ENCODE peak calls at places on chromosomes 4 and X, in five cellular contexts. C is fibroblast of lung, I is PC-3, B is HepG2, Y is mammary epithelial cell. O is an unnamed sample. For H3K27me3, the result is how much of the 10 kb centered on the place peaks cover.

GRCh38 chrX:154596290-154596929 is 11.5 kb downstream of the CTAG1A start:
- DNase-seq in C (peak), I (peak), B (no peak), Y (peak), O (peak)

GRCh38 chrX:51851507-51852085 is 41.8 kb upstream of the MAGED1 start:
- DNase-seq in C (peak), I (peak), B (peak), Y (peak), O (no peak)

GRCh38 chr4:165440415-165440882 is 61.6 kb downstream of the CPE start:
- DNase-seq in C (peak), I (peak), B (peak), Y (peak), O (peak)

GRCh38 chrX:68669094-68669830 is 21.8 kb downstream of the STARD8 start:
- DNase-seq in C (peak), I (no peak), B (no peak), Y (no peak), O (peak)

GRCh38 chr4:8143392-8144140 is 15.0 kb downstream of the ABLIM2 start:
- DNase-seq in C (no peak), I (no peak), B (no peak), Y (no peak), O (no peak)

GRCh38 chrX:108020631-108021030 is 24.2 kb upstream of the VSIG1 start:
- DNase-seq in C (no peak), I (peak), B (no peak), Y (peak), O (peak)

GRCh38 chr4:171812377-171813194 is 618 bp upstream of the GALNTL6 start:
- DNase-seq in C (peak), I (no peak), B (no peak), Y (peak), O (peak)

GRCh38 chrX:11423362-11423818 is 130.2 kb downstream of the AMELX start:
- DNase-seq in C (peak), I (peak), B (no peak), Y (peak), O (no peak)

GRCh38 chrX:19876962-19877361 is 10.4 kb downstream of the SH3KBP1 start:
- DNase-seq in C (no peak), I (no peak), B (no peak), Y (no peak), O (no peak)

GRCh38 chrX:19870710-19871490 is 16.5 kb downstream of the SH3KBP1 start:
- DNase-seq in C (no peak), I (no peak), B (no peak), Y (no peak), O (no peak)

GRCh38 chrX:19875051-19875432 is 12.4 kb downstream of the SH3KBP1 start:
- DNase-seq in C (peak), I (peak), B (no peak), Y (no peak), O (no peak)

GRCh38 chrX:19877431-19877830 is 10.0 kb downstream of the SH3KBP1 start:
- DNase-seq in C (no peak), I (no peak), B (no peak), Y (no peak), O (no peak)

GRCh38 chrX:19874391-19875050 is 12.9 kb downstream of the SH3KBP1 start:
- DNase-seq in C (no peak), I (no peak), B (no peak), Y (no peak), O (no peak)
- TF ChIP-seq CTCF in C (no peak), I (no peak), B (no peak), Y (no peak), O (no peak)

GRCh38 chrX:7219153-7219705 is 71.3 kb upstream of the PUDP start:
- DNase-seq in C (no peak), I (no peak), B (peak), Y (no peak), O (no peak)
- H3K9ac ChIP-seq in C (no peak), I (no peak), B (peak), Y (no peak), O (no peak)

GRCh38 chr4:3868146-3868840 is 102.1 kb downstream of the ADRA2C start:
- DNase-seq in C (peak), I (peak), B (no peak), Y (no peak), O (peak)

GRCh38 chr4:3870567-3870962 is 104.4 kb downstream of the ADRA2C start:
- DNase-seq in C (no peak), I (no peak), B (no peak), Y (no peak), O (peak)

GRCh38 chr4:3867403-3868100 is 101.4 kb downstream of the ADRA2C start:
- DNase-seq in C (no peak), I (no peak), B (no peak), Y (no peak), O (peak)

GRCh38 chr4:3869661-3870566 is 103.7 kb downstream of the ADRA2C start:
- DNase-seq in C (no peak), I (no peak), B (no peak), Y (no peak), O (peak)

DNA sequence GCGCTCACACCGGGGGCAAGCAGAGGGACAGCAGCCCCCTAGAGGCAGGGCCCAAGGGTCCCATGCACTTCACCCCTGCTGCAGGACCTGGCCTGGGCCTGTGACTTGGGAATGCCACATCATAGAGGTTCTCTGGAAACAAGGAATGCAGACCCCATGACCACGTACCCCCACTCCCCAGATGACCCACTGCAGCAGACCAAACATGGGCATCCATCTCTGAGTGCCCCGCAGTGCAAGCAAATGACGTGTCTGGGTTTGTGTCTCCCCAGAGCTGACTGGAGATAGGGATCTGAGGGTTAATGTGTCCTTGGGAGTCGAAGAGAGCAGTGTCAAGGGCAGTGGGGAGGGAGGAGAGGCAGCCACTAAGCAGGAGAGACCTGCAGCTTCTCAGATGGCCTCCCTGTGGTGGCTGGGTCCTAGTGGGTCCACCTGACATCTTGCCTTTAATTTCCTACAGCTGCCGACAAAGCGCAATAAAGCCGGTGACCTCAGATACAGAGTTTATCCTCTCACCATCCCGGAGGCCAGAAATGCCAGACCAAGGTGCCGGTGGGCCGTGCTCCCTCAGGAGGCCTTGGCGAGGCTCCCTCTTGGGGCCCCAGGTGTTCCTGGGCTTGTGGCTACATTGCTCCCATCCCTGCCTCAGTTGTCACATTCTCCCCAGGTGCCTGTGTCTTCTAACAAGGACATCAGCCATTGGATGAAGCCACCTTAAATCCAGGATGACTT is 102.8 kb downstream of the ADRA2C start:
- DNase-seq in C (no peak), I (no peak), B (no peak), Y (no peak), O (peak)
- H3K27me3 ChIP-seq in C (under half), I (under half), B (under half), Y (under half), O (under half)

DNA sequence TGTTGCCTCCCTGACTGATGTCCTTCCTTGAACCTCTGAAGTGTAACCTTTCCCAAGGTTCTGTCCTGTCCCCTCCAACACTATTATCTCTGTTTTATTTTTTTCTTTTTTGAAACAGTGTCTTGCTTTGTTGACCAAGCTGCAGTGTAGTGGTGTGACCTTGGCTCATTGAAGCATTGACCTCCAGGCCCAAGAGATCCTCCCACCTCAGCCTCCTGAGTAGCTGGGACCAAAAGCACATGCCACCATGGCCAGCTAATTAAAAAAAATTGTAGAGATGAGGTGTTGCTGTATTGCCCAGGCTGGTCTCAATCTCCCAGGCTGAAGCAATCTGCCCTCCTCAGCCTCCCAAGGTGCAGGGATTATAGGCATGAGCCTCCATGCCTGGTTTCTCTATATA is 59.0 kb downstream of the EDA start:
- DNase-seq in C (no peak), I (no peak), B (no peak), Y (no peak), O (no peak)
- TF ChIP-seq CTCF in C (no peak), I (no peak), B (no peak), Y (no peak), O (no peak)

GRCh38 chrX:2546496-2546895 is 45.7 kb upstream of the DHRSX start:
- DNase-seq in C (no peak), I (no peak), B (no peak), Y (no peak), O (no peak)

GRCh38 chrX:2549874-2550273 is 49.1 kb upstream of the DHRSX start:
- DNase-seq in C (no peak), I (no peak), B (no peak), Y (no peak), O (peak)

GRCh38 chrX:2547746-2548145 is 47.0 kb upstream of the DHRSX start:
- DNase-seq in C (no peak), I (no peak), B (no peak), Y (no peak), O (no peak)

GRCh38 chrX:2550288-2551020 is 49.7 kb upstream of the DHRSX start:
- DNase-seq in C (no peak), I (no peak), B (no peak), Y (no peak), O (no peak)

DNA sequence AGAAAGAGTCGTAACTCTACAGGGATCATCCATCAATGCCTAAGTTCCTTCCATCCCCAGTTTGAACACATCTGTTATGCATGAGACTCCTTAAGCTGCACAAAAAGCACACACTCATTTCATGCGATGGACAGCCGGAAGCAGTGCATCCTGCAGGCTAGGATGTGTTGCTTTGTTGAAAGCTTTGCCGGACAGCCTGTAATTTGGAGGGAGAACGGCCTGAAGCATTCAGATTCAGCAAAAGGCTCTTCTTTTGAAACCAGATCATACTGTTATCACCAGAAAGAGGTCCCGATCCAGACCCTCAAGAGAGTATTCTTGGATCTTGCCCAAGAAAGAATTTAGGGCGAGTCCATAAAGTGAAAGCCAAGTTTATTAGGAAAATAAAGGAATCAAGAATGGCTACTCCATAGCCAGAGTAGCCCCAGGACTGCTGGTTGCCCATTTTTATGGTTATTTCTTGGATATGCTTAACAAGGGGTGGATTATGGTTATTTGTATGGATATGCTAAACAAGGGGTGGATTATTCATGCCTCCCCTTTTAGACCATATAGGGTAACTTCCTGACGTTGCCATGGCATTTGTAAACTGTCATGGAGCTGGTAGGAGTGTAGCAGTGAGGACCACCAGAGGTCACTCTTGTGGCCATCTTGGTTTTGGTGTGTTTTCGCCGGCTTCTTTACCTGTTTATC is 48.1 kb upstream of the DHRSX start:
- DNase-seq in C (no peak), I (no peak), B (no peak), Y (no peak), O (peak)
- H3K9ac ChIP-seq in C (no peak), I (no peak), B (no peak), Y (no peak), O (no peak)

GRCh38 chrX:136687457-136687856 is 39.5 kb downstream of the CD40LG start:
- DNase-seq in C (no peak), I (no peak), B (no peak), Y (no peak), O (no peak)
- H3K27me3 ChIP-seq in C (under half), I (under half), B (under half), Y (under half), O (under half)

GRCh38 chr4:45453258-45453841 is 670.5 kb downstream of the GABRG1 start:
- DNase-seq in C (peak), I (peak), B (peak), Y (peak), O (peak)
- TF ChIP-seq CTCF in C (no peak), I (peak), B (peak), Y (peak), O (peak)

O was measured in endodermal cell.